ENCODE peak calls at places on chromosomes 16 and 17, in eight cellular contexts. P is GM19239; A is stimulated activated CD4-positive, alpha-beta T cell treated with anti-CD3 and anti-CD28 coated beads, TNF-alpha, amount 100 ng/mL, for 1 hour; M is fibroblast of lung; H is pancreas; E is CD8-positive, alpha-beta memory T cell; J is Right ventricle myocardium inferior; N is Daoy. C is an unnamed sample.

GRCh38 chr17:13140750-13141149 is 122.9 kb upstream of the ELAC2 start:
- DNase-seq in P (no peak), N (peak; percentile 11), J (no peak), M (peak; percentile 30), A (no peak), H (no peak), E (no peak), C (no peak)

GRCh38 chr17:7446669-7447068 is 1.8 kb downstream of the CHRNB1 start:
- DNase-seq in P (no peak), N (no peak), J (no peak), A (no peak), H (no peak), M (no peak), E (no peak), C (no peak)

GRCh38 chr16:66273644-66274334 is 92.7 kb upstream of the CDH5 start:
- DNase-seq in N (no peak), J (no peak), P (no peak), M (peak; percentile 61), A (no peak), H (no peak), E (no peak), C (no peak)

GRCh38 chr17:41610965-41611640 is 1.5 kb downstream of the KRT16 start:
- DNase-seq in M (no peak), N (no peak), E (no peak), J (no peak), H (no peak), A (no peak), P (no peak), C (no peak)

GRCh38 chr17:65523411-65523810 is 38.0 kb downstream of the AXIN2 start:
- DNase-seq in M (peak; percentile 29), E (peak; percentile 70), H (no peak), P (no peak), N (peak; percentile 22), A (no peak), J (no peak), C (no peak)

GRCh38 chr17:20955437-20956323 is 87.1 kb downstream of the USP22 start:
- DNase-seq in N (peak; percentile 45), A (no peak), E (no peak), J (no peak), H (no peak), M (peak; percentile 28), P (no peak), C (no peak)

GRCh38 chr17:48908853-48909394 is 717 bp downstream of the UBE2Z start:
- DNase-seq in J (peak; percentile 86), N (peak; percentile 92), E (peak; percentile 73), M (peak; percentile 87), H (peak; percentile 80), A (peak; percentile 68), P (peak; percentile 67), C (peak; percentile 75)

GRCh38 chr17:81509048-81509686 is 3.4 kb downstream of the ACTG1 start:
- DNase-seq in N (peak; percentile 37), M (no peak), E (no peak), A (no peak), H (no peak), J (no peak), P (no peak), C (no peak)

GRCh38 chr16:3974751-3975150 is 94.2 kb upstream of the CREBBP start:
- DNase-seq in N (no peak), H (no peak), E (no peak), P (no peak), M (no peak), A (no peak), J (no peak), C (no peak)

GRCh38 chr17:1109606-1110523 is 69.9 kb downstream of the ABR start:
- DNase-seq in J (no peak), H (peak; percentile 74), A (no peak), E (no peak), N (peak; percentile 79), P (no peak), M (no peak), C (no peak)

GRCh38 chr17:11598274-11599221 is at the start of gene DNAH9:
- DNase-seq in P (no peak), M (peak; percentile 35), A (no peak), E (no peak), N (peak; percentile 95), H (peak; percentile 95), J (peak; percentile 96), C (peak; percentile 17)